ENCODE peak calls at places on chromosomes 1 and 21, in ten cellular contexts. One of them, this sample, is unnamed.

GRCh38 chr1:208556461-208556860 is 312.3 kb upstream of the PLXNA2 start:
- DNase-seq in fibroblast of lung: no peak
- DNase-seq in ovary: no peak
- DNase-seq in astrocyte of the spinal cord: no peak
- DNase-seq in AG10803: no peak
- DNase-seq in dorsolateral prefrontal cortex: no peak
- DNase-seq in CD8-positive, alpha-beta T cell: no peak
- DNase-seq in A549: no peak
- DNase-seq in uterus: no peak
- DNase-seq in heart left ventricle: no peak
- DNase-seq in this sample: no peak

GRCh38 chr1:34781844-34782391 is 904 bp downstream of the GJB3 start:
- DNase-seq in heart left ventricle: no peak
- DNase-seq in CD8-positive, alpha-beta T cell: no peak
- DNase-seq in astrocyte of the spinal cord: no peak
- DNase-seq in AG10803: no peak
- DNase-seq in fibroblast of lung: no peak
- DNase-seq in uterus: no peak
- DNase-seq in ovary: no peak
- DNase-seq in A549: no peak
- DNase-seq in dorsolateral prefrontal cortex: no peak
- DNase-seq in this sample: no peak

GRCh38 chr1:183093821-183094287 is 70.6 kb downstream of the LAMC1 start:
- DNase-seq in dorsolateral prefrontal cortex: no peak
- DNase-seq in astrocyte of the spinal cord: no peak
- DNase-seq in A549: peak; percentile 66
- DNase-seq in ovary: no peak
- DNase-seq in heart left ventricle: no peak
- DNase-seq in AG10803: peak; percentile 92
- DNase-seq in fibroblast of lung: no peak
- DNase-seq in uterus: no peak
- DNase-seq in CD8-positive, alpha-beta T cell: no peak
- DNase-seq in this sample: no peak

GRCh38 chr1:36160949-36161485 is 5.1 kb downstream of the MAP7D1 start:
- DNase-seq in uterus: peak; percentile 51
- DNase-seq in dorsolateral prefrontal cortex: no peak
- DNase-seq in CD8-positive, alpha-beta T cell: peak; percentile 58
- DNase-seq in astrocyte of the spinal cord: peak; percentile 68
- DNase-seq in AG10803: peak; percentile 79
- DNase-seq in A549: peak; percentile 47
- DNase-seq in ovary: peak; percentile 78
- DNase-seq in heart left ventricle: peak; percentile 80
- DNase-seq in fibroblast of lung: peak; percentile 63
- DNase-seq in this sample: peak; percentile 79

GRCh38 chr1:107626075-107626796 is 338.7 kb downstream of the VAV3 start:
- DNase-seq in dorsolateral prefrontal cortex: no peak
- DNase-seq in uterus: no peak
- DNase-seq in heart left ventricle: no peak
- DNase-seq in fibroblast of lung: no peak
- DNase-seq in astrocyte of the spinal cord: peak; percentile 38
- DNase-seq in A549: no peak
- DNase-seq in AG10803: peak; percentile 66
- DNase-seq in ovary: no peak
- DNase-seq in CD8-positive, alpha-beta T cell: no peak
- DNase-seq in this sample: peak; percentile 50

GRCh38 chr1:20402585-20403422 is 83.2 kb downstream of the CAMK2N1 start:
- DNase-seq in fibroblast of lung: no peak
- DNase-seq in astrocyte of the spinal cord: no peak
- DNase-seq in AG10803: no peak
- DNase-seq in uterus: no peak
- DNase-seq in CD8-positive, alpha-beta T cell: no peak
- DNase-seq in ovary: no peak
- DNase-seq in A549: no peak
- DNase-seq in heart left ventricle: no peak
- DNase-seq in dorsolateral prefrontal cortex: no peak
- DNase-seq in this sample: no peak

GRCh38 chr1:209629621-209630382 is 22.4 kb downstream of the LAMB3 start:
- DNase-seq in uterus: no peak
- DNase-seq in dorsolateral prefrontal cortex: no peak
- DNase-seq in astrocyte of the spinal cord: no peak
- DNase-seq in heart left ventricle: no peak
- DNase-seq in AG10803: no peak
- DNase-seq in CD8-positive, alpha-beta T cell: no peak
- DNase-seq in ovary: no peak
- DNase-seq in fibroblast of lung: no peak
- DNase-seq in A549: no peak
- DNase-seq in this sample: no peak

GRCh38 chr1:66375125-66375524 is 158.8 kb upstream of the SGIP1 start:
- DNase-seq in ovary: no peak
- DNase-seq in astrocyte of the spinal cord: no peak
- DNase-seq in CD8-positive, alpha-beta T cell: no peak
- DNase-seq in heart left ventricle: no peak
- DNase-seq in AG10803: no peak
- DNase-seq in A549: no peak
- DNase-seq in dorsolateral prefrontal cortex: no peak
- DNase-seq in uterus: no peak
- DNase-seq in fibroblast of lung: peak; percentile 49
- DNase-seq in this sample: no peak

GRCh38 chr1:200625381-200625824 is 4.9 kb upstream of the KIF14 start:
- DNase-seq in fibroblast of lung: peak; percentile 23
- DNase-seq in ovary: no peak
- DNase-seq in AG10803: peak; percentile 31
- DNase-seq in uterus: no peak
- DNase-seq in heart left ventricle: no peak
- DNase-seq in A549: peak; percentile 14
- DNase-seq in CD8-positive, alpha-beta T cell: no peak
- DNase-seq in dorsolateral prefrontal cortex: no peak
- DNase-seq in astrocyte of the spinal cord: peak; percentile 37
- DNase-seq in this sample: peak; percentile 53

GRCh38 chr1:23422955-23423354 is 1.6 kb downstream of the TCEA3 start:
- DNase-seq in uterus: no peak
- DNase-seq in dorsolateral prefrontal cortex: no peak
- DNase-seq in A549: no peak
- DNase-seq in astrocyte of the spinal cord: no peak
- DNase-seq in CD8-positive, alpha-beta T cell: no peak
- DNase-seq in fibroblast of lung: no peak
- DNase-seq in AG10803: peak; percentile 6
- DNase-seq in heart left ventricle: no peak
- DNase-seq in ovary: peak; percentile 65
- DNase-seq in this sample: no peak

GRCh38 chr1:23420778-23421177 is 3.8 kb downstream of the TCEA3 start:
- DNase-seq in astrocyte of the spinal cord: no peak
- DNase-seq in fibroblast of lung: no peak
- DNase-seq in CD8-positive, alpha-beta T cell: no peak
- DNase-seq in heart left ventricle: no peak
- DNase-seq in AG10803: no peak
- DNase-seq in dorsolateral prefrontal cortex: no peak
- DNase-seq in uterus: no peak
- DNase-seq in ovary: peak; percentile 30
- DNase-seq in A549: no peak
- DNase-seq in this sample: no peak

GRCh38 chr1:23422313-23422877 is 2.2 kb downstream of the TCEA3 start:
- DNase-seq in fibroblast of lung: peak; percentile 82
- DNase-seq in uterus: peak; percentile 76
- DNase-seq in dorsolateral prefrontal cortex: no peak
- DNase-seq in CD8-positive, alpha-beta T cell: peak; percentile 37
- DNase-seq in ovary: peak; percentile 87
- DNase-seq in AG10803: peak; percentile 81
- DNase-seq in heart left ventricle: peak; percentile 84
- DNase-seq in A549: no peak
- DNase-seq in astrocyte of the spinal cord: peak; percentile 73
- DNase-seq in this sample: no peak

GRCh38 chr1:23421343-23421742 is 3.2 kb downstream of the TCEA3 start:
- DNase-seq in CD8-positive, alpha-beta T cell: no peak
- DNase-seq in AG10803: no peak
- DNase-seq in dorsolateral prefrontal cortex: no peak
- DNase-seq in heart left ventricle: no peak
- DNase-seq in ovary: no peak
- DNase-seq in fibroblast of lung: no peak
- DNase-seq in A549: no peak
- DNase-seq in uterus: no peak
- DNase-seq in astrocyte of the spinal cord: no peak
- DNase-seq in this sample: no peak

DNA sequence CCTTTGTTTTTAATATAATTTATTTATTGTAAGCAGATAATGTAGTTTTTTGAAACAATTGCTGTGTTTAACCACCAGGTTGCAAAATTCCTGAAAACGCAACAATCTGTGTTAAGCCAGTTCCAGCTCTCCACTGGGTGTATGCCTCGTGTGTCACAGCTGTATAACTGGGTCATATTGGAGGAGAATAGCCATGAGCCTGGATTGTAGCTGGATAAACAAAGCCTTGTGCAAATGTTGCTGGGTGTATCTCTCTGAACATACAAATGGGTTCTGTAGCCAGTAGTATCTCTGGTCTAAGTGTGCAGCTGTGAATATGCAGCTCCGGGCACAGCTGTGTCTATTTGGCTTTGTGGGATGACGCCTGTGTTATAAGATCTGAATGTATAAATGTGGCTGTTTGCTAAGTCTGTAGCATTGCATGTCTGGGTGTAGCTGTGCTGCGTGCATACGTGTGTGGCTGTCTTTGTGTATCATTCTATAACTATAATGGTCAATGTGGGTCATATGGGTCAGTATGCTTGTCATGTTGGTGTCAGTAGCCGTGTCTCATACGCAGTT is 2.7 kb downstream of the TCEA3 start:
- DNase-seq in heart left ventricle: no peak
- DNase-seq in uterus: no peak
- DNase-seq in CD8-positive, alpha-beta T cell: no peak
- DNase-seq in dorsolateral prefrontal cortex: no peak
- DNase-seq in fibroblast of lung: peak; percentile 88
- DNase-seq in A549: no peak
- DNase-seq in AG10803: peak; percentile 83
- DNase-seq in astrocyte of the spinal cord: peak; percentile 32
- DNase-seq in ovary: no peak
- DNase-seq in this sample: no peak
- TF ChIP-seq CTCF in heart left ventricle: peak; percentile 21
- TF ChIP-seq CTCF in uterus: no peak
- TF ChIP-seq CTCF in CD8-positive, alpha-beta T cell: no peak
- TF ChIP-seq CTCF in dorsolateral prefrontal cortex: no peak
- TF ChIP-seq CTCF in fibroblast of lung: peak; percentile 21
- TF ChIP-seq CTCF in A549: no peak
- TF ChIP-seq CTCF in AG10803: peak; percentile 47
- TF ChIP-seq CTCF in astrocyte of the spinal cord: no peak
- TF ChIP-seq CTCF in ovary: peak; percentile 31
- TF ChIP-seq CTCF in this sample: no peak

DNA sequence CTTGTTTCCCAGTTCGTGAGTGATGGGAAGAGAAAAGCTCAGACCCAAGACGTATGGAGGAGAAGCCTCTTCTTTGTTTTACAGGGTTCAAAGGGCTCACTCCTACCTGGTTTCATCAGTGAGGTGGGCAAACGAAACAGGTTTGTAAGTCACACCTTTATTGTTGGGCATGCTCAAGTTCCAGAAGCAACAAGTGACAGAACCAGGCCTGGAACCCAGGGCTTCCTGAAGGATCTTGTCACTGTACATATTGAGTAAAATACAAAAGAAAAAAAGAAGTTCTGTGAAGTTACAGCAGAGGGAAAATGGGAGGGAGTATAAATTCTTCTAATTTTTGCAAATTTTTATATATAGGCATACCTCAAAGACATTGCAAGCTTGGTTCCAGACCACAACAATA is 320.9 kb upstream of the PROX1 start:
- DNase-seq in dorsolateral prefrontal cortex: no peak
- DNase-seq in heart left ventricle: no peak
- DNase-seq in A549: no peak
- DNase-seq in AG10803: no peak
- DNase-seq in ovary: no peak
- DNase-seq in uterus: no peak
- DNase-seq in astrocyte of the spinal cord: no peak
- DNase-seq in CD8-positive, alpha-beta T cell: no peak
- DNase-seq in fibroblast of lung: no peak
- DNase-seq in this sample: no peak
- H3K4me3 ChIP-seq in dorsolateral prefrontal cortex: no peak overlapping the region
- H3K4me3 ChIP-seq in heart left ventricle: no peak overlapping the region
- H3K4me3 ChIP-seq in A549: no peak overlapping the region
- H3K4me3 ChIP-seq in AG10803: no peak overlapping the region
- H3K4me3 ChIP-seq in ovary: no peak overlapping the region
- H3K4me3 ChIP-seq in uterus: no peak overlapping the region
- H3K4me3 ChIP-seq in astrocyte of the spinal cord: no peak overlapping the region
- H3K4me3 ChIP-seq in CD8-positive, alpha-beta T cell: no peak overlapping the region
- H3K4me3 ChIP-seq in fibroblast of lung: no peak overlapping the region
- H3K4me3 ChIP-seq in this sample: no peak overlapping the region

GRCh38 chr1:87853576-87854351 is 525.1 kb downstream of the LMO4 start:
- DNase-seq in heart left ventricle: no peak
- DNase-seq in A549: no peak
- DNase-seq in CD8-positive, alpha-beta T cell: no peak
- DNase-seq in fibroblast of lung: peak; percentile 80
- DNase-seq in uterus: no peak
- DNase-seq in AG10803: peak; percentile 6
- DNase-seq in ovary: no peak
- DNase-seq in astrocyte of the spinal cord: no peak
- DNase-seq in dorsolateral prefrontal cortex: no peak
- DNase-seq in this sample: no peak

GRCh38 chr1:87852410-87853202 is 523.9 kb downstream of the LMO4 start:
- DNase-seq in astrocyte of the spinal cord: no peak
- DNase-seq in A549: no peak
- DNase-seq in dorsolateral prefrontal cortex: no peak
- DNase-seq in uterus: no peak
- DNase-seq in CD8-positive, alpha-beta T cell: no peak
- DNase-seq in fibroblast of lung: no peak
- DNase-seq in AG10803: no peak
- DNase-seq in ovary: no peak
- DNase-seq in heart left ventricle: no peak
- DNase-seq in this sample: no peak

GRCh38 chr1:87851490-87851889 is 522.8 kb downstream of the LMO4 start:
- DNase-seq in dorsolateral prefrontal cortex: no peak
- DNase-seq in AG10803: no peak
- DNase-seq in uterus: no peak
- DNase-seq in A549: no peak
- DNase-seq in CD8-positive, alpha-beta T cell: no peak
- DNase-seq in fibroblast of lung: no peak
- DNase-seq in astrocyte of the spinal cord: no peak
- DNase-seq in ovary: no peak
- DNase-seq in heart left ventricle: no peak
- DNase-seq in this sample: no peak
- TF ChIP-seq CTCF in dorsolateral prefrontal cortex: no peak
- TF ChIP-seq CTCF in AG10803: no peak
- TF ChIP-seq CTCF in uterus: no peak
- TF ChIP-seq CTCF in A549: no peak
- TF ChIP-seq CTCF in CD8-positive, alpha-beta T cell: no peak
- TF ChIP-seq CTCF in fibroblast of lung: no peak
- TF ChIP-seq CTCF in astrocyte of the spinal cord: no peak
- TF ChIP-seq CTCF in ovary: no peak
- TF ChIP-seq CTCF in heart left ventricle: no peak
- TF ChIP-seq CTCF in this sample: no peak

DNA sequence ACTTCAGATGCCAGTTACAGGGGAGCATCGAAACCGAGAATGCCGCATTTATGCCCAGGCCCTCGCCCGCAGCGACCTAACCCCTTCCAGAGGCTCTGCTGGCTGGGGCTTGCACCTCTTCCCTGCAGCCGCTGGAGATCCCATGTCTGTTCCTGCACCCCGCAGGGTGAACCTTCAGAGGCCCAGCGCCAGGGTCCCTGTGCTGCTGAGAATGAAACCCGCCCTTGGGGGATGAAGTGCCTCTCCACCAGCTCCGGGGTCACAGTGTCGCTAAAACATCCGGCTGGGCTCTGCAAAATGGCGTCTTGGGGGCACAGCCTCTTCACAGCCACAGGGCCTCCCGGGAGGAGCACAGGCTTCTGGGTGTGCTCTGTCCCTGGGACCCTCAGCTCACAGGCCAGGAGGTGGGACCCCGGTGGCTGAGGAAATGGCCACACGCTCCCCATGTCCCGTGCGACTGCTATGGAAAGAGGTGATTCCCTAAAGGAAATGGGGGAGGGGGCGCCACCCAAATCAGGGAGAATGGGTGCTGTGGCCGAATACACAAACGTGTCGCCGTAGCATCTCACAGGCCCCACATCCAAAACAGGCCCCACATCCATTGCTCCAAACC is 39.9 kb upstream of the TSPEAR start:
- DNase-seq in AG10803: no peak
- DNase-seq in uterus: no peak
- DNase-seq in astrocyte of the spinal cord: no peak
- DNase-seq in heart left ventricle: no peak
- DNase-seq in dorsolateral prefrontal cortex: peak; percentile 31
- DNase-seq in fibroblast of lung: no peak
- DNase-seq in CD8-positive, alpha-beta T cell: no peak
- DNase-seq in ovary: no peak
- DNase-seq in A549: no peak
- DNase-seq in this sample: no peak
- H3K4me3 ChIP-seq in AG10803: no peak overlapping the region
- H3K4me3 ChIP-seq in uterus: no peak overlapping the region
- H3K4me3 ChIP-seq in astrocyte of the spinal cord: no peak overlapping the region
- H3K4me3 ChIP-seq in heart left ventricle: no peak overlapping the region
- H3K4me3 ChIP-seq in dorsolateral prefrontal cortex: no peak overlapping the region
- H3K4me3 ChIP-seq in fibroblast of lung: no peak overlapping the region
- H3K4me3 ChIP-seq in CD8-positive, alpha-beta T cell: no peak overlapping the region
- H3K4me3 ChIP-seq in ovary: no peak overlapping the region
- H3K4me3 ChIP-seq in A549: no peak overlapping the region
- H3K4me3 ChIP-seq in this sample: no peak overlapping the region

This sample was measured in GM06990.